ENCODE peak calls at places on chromosomes 4 and X, in nine cellular contexts. X is astrocyte, F is cardiac muscle cell, A is K562, T is colonic mucosa, L is Peyer's patch, Z is A549, R is gastrocnemius medialis, V is mammary epithelial cell. S is an unnamed sample.

GRCh38 chr4:186761281-186761897 is 37.7 kb upstream of the FAT1 start:
- DNase-seq in L (no peak), R (no peak), X (no peak), A (no peak), T (no peak), F (no peak), Z (no peak), V (no peak), S (no peak)

GRCh38 chr4:81790477-81790876 is 318.8 kb upstream of the RASGEF1B start:
- DNase-seq in A (peak), F (no peak), X (no peak), V (no peak), Z (no peak), T (no peak), R (no peak), L (no peak), S (no peak)

GRCh38 chr4:88765729-88766128 is 68.1 kb upstream of the NAP1L5 start:
- DNase-seq in F (peak), L (no peak), V (peak), T (no peak), X (peak), R (peak), Z (peak), A (no peak), S (peak)

GRCh38 chrX:12701625-12702024 is 89.6 kb upstream of the PRPS2 start:
- DNase-seq in R (peak), L (peak), T (peak), A (peak), Z (peak), X (peak), F (peak), V (peak), S (peak)

GRCh38 chr4:112514079-112514448 is 1.9 kb downstream of the NEUROG2 start:
- DNase-seq in R (no peak), X (no peak), A (no peak), Z (no peak), F (no peak), V (no peak), L (no peak), T (no peak), S (no peak)

GRCh38 chr4:157291071-157291470 is 70.5 kb downstream of the GRIA2 start:
- DNase-seq in X (no peak), F (peak), R (no peak), T (no peak), Z (no peak), V (no peak), L (no peak), A (no peak), S (no peak)

GRCh38 chr4:150181536-150181935 is 103.3 kb downstream of the DCLK2 start:
- DNase-seq in A (no peak), R (no peak), T (no peak), V (no peak), F (peak), L (no peak), X (peak), Z (no peak), S (no peak)

GRCh38 chr4:1987721-1988326 is 20.9 kb downstream of the NELFA start:
- DNase-seq in F (no peak), Z (no peak), L (no peak), V (no peak), R (no peak), X (no peak), A (no peak), T (peak), S (no peak)

GRCh38 chr4:19689511-19689910 is 562.2 kb upstream of the SLIT2 start:
- DNase-seq in A (no peak), L (no peak), F (peak), T (no peak), V (peak), X (peak), Z (no peak), R (no peak), S (no peak)

GRCh38 chr4:88791274-88791673 is 93.6 kb upstream of the NAP1L5 start:
- DNase-seq in V (peak), A (no peak), L (no peak), X (peak), Z (peak), T (no peak), F (peak), R (no peak), S (no peak)

GRCh38 chrX:41184312-41184711 is 99.1 kb downstream of the USP9X start:
- DNase-seq in F (no peak), T (no peak), V (no peak), X (no peak), A (no peak), Z (no peak), R (no peak), L (no peak), S (no peak)

GRCh38 chr4:53928825-53929224 is 135.6 kb downstream of the CHIC2 start:
- DNase-seq in A (no peak), F (peak), R (no peak), X (peak), Z (no peak), V (no peak), T (no peak), L (no peak), S (no peak)

GRCh38 chr4:139845481-139846093 is 180.0 kb downstream of the MGST2 start:
- DNase-seq in X (no peak), Z (no peak), L (no peak), R (no peak), V (no peak), F (no peak), A (no peak), T (no peak), S (no peak)

GRCh38 chr4:166501941-166502382 is 628.9 kb downstream of the TLL1 start:
- DNase-seq in T (no peak), F (peak), L (no peak), X (no peak), R (no peak), A (no peak), Z (peak), V (no peak), S (peak)

GRCh38 chr4:186685744-186686143 is 37.9 kb downstream of the FAT1 start:
- DNase-seq in F (peak), X (peak), T (no peak), V (peak), R (no peak), L (no peak), A (no peak), Z (peak), S (no peak)

GRCh38 chr4:173434226-173434625 is 35.3 kb upstream of the SCRG1 start:
- DNase-seq in Z (no peak), X (no peak), V (no peak), A (no peak), R (no peak), T (no peak), F (no peak), L (no peak), S (no peak)

GRCh38 chr4:99248714-99249113 is 29.7 kb upstream of the ADH6 start:
- DNase-seq in R (no peak), V (peak), X (no peak), T (no peak), Z (no peak), F (peak), L (no peak), A (no peak), S (no peak)

DNA sequence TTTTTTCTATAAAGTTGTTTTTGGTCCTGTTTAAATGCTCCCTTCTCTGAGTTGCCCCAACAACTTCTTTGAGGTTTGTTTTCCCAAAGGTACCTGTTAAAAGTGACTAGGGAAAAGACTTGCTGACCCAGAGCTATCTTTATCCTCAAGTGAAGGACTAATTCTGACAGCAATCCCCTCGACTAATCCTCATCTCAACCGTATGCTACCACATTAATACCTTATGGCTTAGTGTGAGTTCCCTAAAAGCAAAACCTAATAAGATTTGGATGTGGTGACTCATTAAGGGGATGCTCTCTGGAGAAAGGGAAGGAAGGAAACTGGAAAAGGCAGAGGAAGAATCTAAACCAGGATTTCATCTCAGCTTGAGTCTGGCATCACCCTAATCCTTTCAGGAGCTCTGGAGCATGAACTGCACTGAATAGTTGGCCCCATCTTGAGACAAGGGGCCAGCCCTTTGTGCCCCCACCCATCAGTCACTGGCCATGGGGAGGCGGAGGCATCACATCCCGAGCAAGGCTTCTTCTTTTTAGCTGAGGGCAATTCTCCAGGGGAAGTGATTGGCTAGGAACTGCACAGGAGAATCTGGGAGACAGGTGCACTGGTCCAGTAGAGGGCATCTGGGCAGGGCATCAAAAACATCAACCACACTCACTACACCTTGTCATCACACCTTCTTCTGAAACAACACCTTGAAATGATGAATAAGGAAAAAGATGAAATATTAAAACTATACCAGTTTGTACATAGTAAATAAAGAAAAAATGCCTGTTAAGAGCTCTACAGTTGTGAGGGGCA is 6.9 kb upstream of the BBS7 start:
- DNase-seq in X (no peak), R (no peak), V (no peak), F (no peak), T (no peak), L (no peak), Z (no peak), A (no peak), S (no peak)
- TF ChIP-seq CTCF in X (no peak), R (no peak), V (no peak), F (no peak), T (no peak), L (no peak), Z (no peak), A (no peak), S (no peak)

GRCh38 chr4:83250666-83251065 is 33.9 kb downstream of the COQ2 start:
- DNase-seq in R (no peak), F (no peak), A (no peak), V (no peak), T (no peak), X (no peak), Z (no peak), L (no peak), S (no peak)
- H3K27ac ChIP-seq in R (no peak), F (no peak), A (no peak), V (no peak), T (peak), X (no peak), Z (no peak), L (no peak), S (no peak)

GRCh38 chrX:149825424-149825823 is 43.7 kb downstream of the MAGEA9 start:
- DNase-seq in F (peak), T (no peak), L (no peak), Z (peak), V (no peak), X (no peak), R (no peak), A (no peak), S (no peak)
- TF ChIP-seq CTCF in F (peak), T (no peak), L (no peak), Z (peak), V (peak), X (no peak), R (no peak), A (peak), S (peak)

GRCh38 chr4:170128219-170128804 is 38.6 kb upstream of the AADAT start:
- DNase-seq in T (no peak), R (no peak), A (no peak), V (no peak), X (no peak), Z (no peak), L (no peak), F (no peak), S (no peak)
- H3K27ac ChIP-seq in T (no peak), R (no peak), A (no peak), V (no peak), X (no peak), Z (no peak), L (no peak), F (no peak), S (no peak)

GRCh38 chrX:110442631-110443030 is 84.0 kb downstream of the RTL9 start:
- DNase-seq in A (peak), L (no peak), F (peak), X (peak), Z (peak), R (no peak), T (no peak), V (peak), S (no peak)
- TF ChIP-seq CTCF in A (peak), L (no peak), F (peak), X (peak), Z (no peak), R (no peak), T (no peak), V (peak), S (no peak)

GRCh38 chrX:20042221-20042620 is 51.4 kb upstream of the BCLAF3 start:
- DNase-seq in Z (no peak), T (no peak), X (no peak), L (no peak), F (no peak), V (no peak), A (no peak), R (no peak), S (no peak)

GRCh38 chrX:20046270-20046669 is 55.4 kb upstream of the BCLAF3 start:
- DNase-seq in F (no peak), T (no peak), V (no peak), A (no peak), X (no peak), Z (no peak), R (no peak), L (no peak), S (no peak)

DNA sequence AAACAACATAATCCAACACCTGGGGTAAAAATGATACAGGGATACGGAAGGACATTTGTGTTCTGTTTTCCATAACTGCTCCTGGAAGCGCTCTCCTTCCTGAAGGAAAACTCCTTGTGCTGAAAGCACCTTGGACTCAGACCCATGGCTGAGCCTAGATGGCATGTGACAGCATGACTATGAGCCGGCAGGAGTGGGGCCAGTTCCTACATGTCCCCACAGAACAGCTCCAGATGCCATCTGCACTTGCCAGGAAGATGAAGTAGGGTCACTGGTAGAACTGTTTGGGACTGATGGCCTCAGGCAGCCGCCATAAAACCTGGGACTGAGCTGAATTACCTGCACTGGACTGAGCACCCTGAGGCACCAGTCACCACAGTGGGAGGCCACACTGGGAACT is 56.0 kb upstream of the BCLAF3 start:
- DNase-seq in V (peak), X (no peak), L (no peak), T (no peak), Z (no peak), A (no peak), F (no peak), R (no peak), S (no peak)
- H3K27ac ChIP-seq in V (no peak), X (no peak), L (no peak), T (no peak), Z (no peak), A (no peak), F (no peak), R (no peak), S (no peak)

S was measured in adrenal gland.